ENCODE peak calls at places on chromosomes 4 and X, in nine cellular contexts. I, Y, C, P, F, N, L, K and E are unnamed samples.

GRCh38 chrX:91434351-91435168 is at the start of gene PABPC5:
- DNase-seq in K (peak; percentile 95), P (peak; percentile 79), I (peak; percentile 49), N (peak; percentile 76), L (no peak), Y (peak; percentile 72), F (peak; percentile 72), C (no peak), E (peak; percentile 17)

GRCh38 chr4:79181190-79181589 is 144.7 kb downstream of the NAA11 start:
- DNase-seq in K (no peak), Y (no peak), I (no peak), C (no peak), F (no peak), L (no peak), P (no peak), N (no peak), E (no peak)

GRCh38 chr4:25223770-25224375 is 10.0 kb upstream of the PI4K2B start:
- DNase-seq in F (no peak), N (peak; percentile 34), Y (peak; percentile 33), K (peak; percentile 81), I (no peak), L (peak; percentile 51), C (no peak), P (peak; percentile 81), E (peak; percentile 60)

GRCh38 chrX:49067285-49068120 is 6.3 kb downstream of the PRAF2 start:
- DNase-seq in Y (no peak), K (no peak), N (no peak), I (no peak), P (no peak), C (peak; percentile 4), F (no peak), L (no peak), E (no peak)

GRCh38 chrX:74232859-74233258 is 71.1 kb upstream of the ZCCHC13 start:
- DNase-seq in C (no peak), F (no peak), P (no peak), L (peak; percentile 81), I (no peak), K (no peak), Y (no peak), N (peak; percentile 35), E (peak; percentile 44)

GRCh38 chr4:40995850-40996249 is 218.5 kb downstream of the APBB2 start:
- DNase-seq in Y (no peak), P (no peak), K (no peak), C (no peak), L (no peak), I (no peak), N (peak; percentile 83), F (no peak), E (no peak)

GRCh38 chrX:9378980-9379696 is 85.7 kb upstream of the TBL1X start:
- DNase-seq in I (no peak), F (no peak), C (no peak), L (peak; percentile 81), N (peak; percentile 24), Y (no peak), K (no peak), P (no peak), E (peak; percentile 76)

GRCh38 chr4:117311215-117311614 is 225.8 kb upstream of the TRAM1L1 start:
- DNase-seq in Y (no peak), I (no peak), F (no peak), K (no peak), N (no peak), C (no peak), P (no peak), L (no peak), E (peak; percentile 16)

GRCh38 chr4:1648962-1649361 is 35.2 kb downstream of the FAM53A start:
- DNase-seq in Y (no peak), I (no peak), P (no peak), N (no peak), K (no peak), L (no peak), F (no peak), C (no peak), E (no peak)

GRCh38 chr4:122576261-122577188 is 44.3 kb downstream of the IL21 start:
- DNase-seq in Y (peak; percentile 36), L (peak; percentile 74), F (no peak), N (no peak), I (no peak), C (peak; percentile 51), K (no peak), P (no peak), E (peak; percentile 62)

GRCh38 chr4:184400375-184400870 is 73.9 kb downstream of the IRF2 start:
- DNase-seq in P (no peak), L (peak; percentile 95), N (peak; percentile 88), Y (no peak), C (no peak), F (peak; percentile 62), K (no peak), I (no peak), E (peak; percentile 89)

GRCh38 chrX:57329008-57329407 is 42.5 kb downstream of the FAAH2 start:
- DNase-seq in P (peak; percentile 35), I (no peak), L (peak; percentile 0), K (no peak), F (no peak), N (no peak), Y (no peak), C (no peak), E (peak; percentile 0)

GRCh38 chrX:10634681-10635161 is 14.3 kb upstream of the MID1 start:
- DNase-seq in I (no peak), P (no peak), N (peak; percentile 95), K (no peak), L (peak; percentile 90), F (no peak), C (no peak), Y (no peak), E (peak; percentile 96)

GRCh38 chrX:146056511-146057081 is 239.0 kb downstream of the SLITRK2 start:
- DNase-seq in Y (no peak), K (no peak), L (no peak), I (no peak), F (no peak), N (no peak), P (no peak), C (no peak), E (no peak)

GRCh38 chr4:42234817-42235216 is 82.4 kb upstream of the BEND4 start:
- DNase-seq in K (no peak), F (no peak), I (no peak), N (no peak), C (no peak), P (no peak), L (no peak), Y (no peak), E (no peak)

GRCh38 chr4:148515248-148515647 is 73.0 kb upstream of the NR3C2 start:
- DNase-seq in C (no peak), L (peak; percentile 47), K (no peak), I (no peak), F (no peak), P (no peak), Y (no peak), N (peak; percentile 45), E (peak; percentile 59)

GRCh38 chrX:117768861-117769604 is 347.6 kb downstream of the KLHL13 start:
- DNase-seq in Y (no peak), P (no peak), K (no peak), I (no peak), N (no peak), L (no peak), F (no peak), C (no peak), E (no peak)

GRCh38 chrX:100411802-100412333 is 1.8 kb upstream of the PCDH19 start:
- DNase-seq in P (no peak), L (no peak), K (no peak), F (no peak), Y (no peak), N (no peak), I (no peak), C (no peak), E (no peak)

GRCh38 chrX:153703036-153703370 is 15.3 kb downstream of the SLC6A8 start:
- DNase-seq in F (no peak), I (peak; percentile 58), P (no peak), N (peak; percentile 73), C (no peak), K (no peak), Y (no peak), L (peak; percentile 77), E (peak; percentile 50)

DNA sequence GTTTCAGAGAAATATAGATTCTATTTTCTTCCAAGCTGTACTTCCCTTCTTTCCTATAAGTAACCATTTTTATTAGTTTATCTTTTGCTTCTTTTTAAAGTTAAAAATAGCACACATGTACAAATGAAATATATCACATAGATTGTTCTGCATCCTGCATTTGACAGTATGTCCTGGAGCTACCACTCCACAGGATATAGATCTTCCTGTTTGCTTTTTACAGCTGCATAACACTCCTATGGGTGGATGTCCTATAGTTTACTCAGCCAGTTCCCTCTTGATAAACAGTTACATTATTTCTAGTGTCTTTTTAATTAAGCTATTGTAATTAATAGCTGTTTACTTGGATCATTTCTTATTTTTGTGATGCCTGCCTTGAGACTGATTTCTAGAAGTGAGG is 301.6 kb upstream of the DDX53 start:
- DNase-seq in I (no peak), K (no peak), Y (no peak), F (no peak), P (no peak), L (no peak), C (no peak), N (no peak), E (no peak)
- TF ChIP-seq CTCF in I (no peak), K (no peak), Y (no peak), F (no peak), P (no peak), L (no peak), C (no peak), N (no peak), E (no peak)

GRCh38 chr4:39638358-39639239 is at the start of gene SMIM14:
- DNase-seq in Y (peak; percentile 95), F (peak; percentile 98), C (peak; percentile 85), N (peak; percentile 94), K (peak; percentile 98), I (peak; percentile 99), L (peak; percentile 98), P (peak; percentile 93), E (peak; percentile 99)
- TF ChIP-seq CTCF in Y (no peak), F (peak; percentile 27), C (no peak), N (no peak), K (no peak), I (peak; percentile 34), L (no peak), P (peak; percentile 19), E (no peak)

GRCh38 chr4:152909901-152910300 is 26.2 kb upstream of the FHDC1 start:
- DNase-seq in C (no peak), N (no peak), K (no peak), L (no peak), Y (no peak), P (no peak), I (no peak), F (no peak), E (no peak)

DNA sequence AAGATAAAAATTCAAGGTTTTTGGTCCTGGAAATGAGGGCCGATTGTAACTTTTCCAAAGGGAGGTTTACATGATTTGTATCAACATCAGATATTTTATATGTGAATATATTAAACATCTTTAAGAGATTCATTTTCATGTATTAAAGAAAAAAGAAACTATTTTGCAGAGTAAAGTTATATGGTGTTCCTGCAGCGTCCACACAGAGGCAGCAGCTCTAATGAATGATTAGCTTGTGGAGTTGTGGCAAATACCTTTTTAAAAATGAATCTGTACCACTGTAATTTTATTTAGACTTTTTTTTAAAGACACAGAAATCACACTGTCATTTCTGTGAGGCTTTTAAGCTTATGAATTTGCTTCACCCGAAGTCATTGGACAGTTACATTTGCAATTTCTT is 25.6 kb upstream of the FHDC1 start:
- DNase-seq in C (no peak), N (no peak), P (no peak), Y (no peak), L (no peak), F (no peak), I (no peak), K (no peak), E (no peak)
- TF ChIP-seq CTCF in C (no peak), N (no peak), P (no peak), Y (no peak), L (no peak), F (no peak), I (no peak), K (peak; percentile 22), E (no peak)

GRCh38 chrX:119728487-119728886 is 29.9 kb upstream of the SOWAHD start:
- DNase-seq in K (peak; percentile 68), I (no peak), F (no peak), P (no peak), L (no peak), N (no peak), C (no peak), Y (peak; percentile 18), E (no peak)
- TF ChIP-seq CTCF in K (peak; percentile 62), I (no peak), F (no peak), P (peak; percentile 52), L (no peak), N (no peak), C (no peak), Y (no peak), E (peak; percentile 23)